ENCODE peak calls at places on chromosome 1, in six cellular contexts. S, Z, A, F, K and V are unnamed samples.

GRCh38 chr1:10250663-10251062 is 40.3 kb downstream of the KIF1B start:
- DNase-seq in K (no peak), S (no peak), F (no peak), A (no peak), Z (no peak), V (no peak)

GRCh38 chr1:56709269-56709880 is 64.3 kb downstream of the PRKAA2 start:
- DNase-seq in F (peak; percentile 45), A (peak; percentile 56), S (no peak), Z (peak; percentile 32), K (peak; percentile 31), V (peak; percentile 4)

GRCh38 chr1:233361876-233362275 is 34.4 kb downstream of the MAP3K21 start:
- DNase-seq in S (no peak), F (no peak), K (no peak), Z (no peak), A (no peak), V (no peak)

GRCh38 chr1:20380616-20381035 is 90.0 kb downstream of the VWA5B1 start:
- DNase-seq in K (no peak), F (peak; percentile 23), A (no peak), Z (no peak), S (no peak), V (no peak)

GRCh38 chr1:223244366-223245103 is 101.5 kb upstream of the TLR5 start:
- DNase-seq in S (peak; percentile 30), K (peak; percentile 52), F (no peak), A (no peak), Z (peak; percentile 37), V (no peak)

GRCh38 chr1:80248886-80249285 is 1242.4 kb upstream of the ADGRL4 start:
- DNase-seq in K (no peak), S (no peak), Z (no peak), F (no peak), A (no peak), V (no peak)

GRCh38 chr1:42945171-42945570 is 13.5 kb downstream of the SLC2A1 start:
- DNase-seq in F (no peak), K (no peak), Z (no peak), A (no peak), S (no peak), V (no peak)

GRCh38 chr1:112263464-112263863 is 132.6 kb upstream of the CTTNBP2NL start:
- DNase-seq in S (no peak), Z (no peak), F (no peak), K (no peak), A (no peak), V (no peak)

GRCh38 chr1:248670003-248670402 is 14.7 kb upstream of the OR2T27 start:
- DNase-seq in F (peak; percentile 7), K (no peak), Z (no peak), A (no peak), S (no peak), V (peak; percentile 32)

GRCh38 chr1:981491-981954 is 370 bp downstream of the PERM1 start:
- DNase-seq in Z (no peak), A (no peak), F (no peak), S (no peak), K (no peak), V (no peak)

GRCh38 chr1:30788580-30789387 is 31.2 kb upstream of the LAPTM5 start:
- DNase-seq in Z (no peak), F (no peak), S (no peak), K (no peak), A (no peak), V (no peak)

GRCh38 chr1:241408170-241408569 is 51.2 kb upstream of the RGS7 start:
- DNase-seq in S (no peak), Z (peak; percentile 23), K (peak; percentile 36), F (no peak), A (no peak), V (no peak)

GRCh38 chr1:26887125-26887524 is 3.0 kb downstream of the GPN2 start:
- DNase-seq in Z (peak; percentile 41), K (no peak), A (no peak), F (no peak), S (no peak), V (peak; percentile 46)

GRCh38 chr1:117824612-117825011 is 104.8 kb downstream of the GDAP2 start:
- DNase-seq in K (no peak), A (no peak), Z (no peak), S (no peak), F (no peak), V (no peak)

GRCh38 chr1:51514733-51515132 is 4.3 kb downstream of the EPS15 start:
- DNase-seq in F (no peak), K (no peak), Z (no peak), A (no peak), S (no peak), V (no peak)

GRCh38 chr1:17289756-17290155 is 18.2 kb upstream of the PADI4 start:
- DNase-seq in A (no peak), Z (no peak), F (no peak), S (no peak), K (no peak), V (no peak)

GRCh38 chr1:212760126-212760823 is 31.3 kb downstream of the NSL1 start:
- DNase-seq in Z (no peak), F (no peak), A (peak; percentile 22), K (peak; percentile 34), S (no peak), V (peak; percentile 36)

GRCh38 chr1:154446292-154446691 is 41.1 kb downstream of the IL6R start:
- DNase-seq in S (no peak), A (no peak), Z (no peak), F (no peak), K (no peak), V (no peak)

GRCh38 chr1:167905182-167905581 is 8.8 kb downstream of the ADCY10 start:
- DNase-seq in K (no peak), A (peak; percentile 48), Z (no peak), F (no peak), S (no peak), V (no peak)

GRCh38 chr1:232457607-232458006 is 172.3 kb downstream of the SIPA1L2 start:
- DNase-seq in Z (no peak), F (no peak), K (no peak), A (no peak), S (peak; percentile 2), V (no peak)

GRCh38 chr1:109790735-109791494 is 27.2 kb upstream of the EPS8L3 start:
- DNase-seq in A (peak; percentile 70), K (peak; percentile 79), Z (no peak), S (peak; percentile 23), F (peak; percentile 27), V (no peak)

GRCh38 chr1:67405473-67406245 is 24.5 kb downstream of the SERBP1 start:
- DNase-seq in K (no peak), A (no peak), F (no peak), S (no peak), Z (no peak), V (no peak)

GRCh38 chr1:44801491-44802305 is 1.5 kb downstream of the PLK3 start:
- DNase-seq in S (no peak), Z (no peak), K (no peak), F (no peak), A (no peak), V (no peak)

GRCh38 chr1:41240806-41241747 is 1.0 kb downstream of the SCMH1 start:
- DNase-seq in Z (peak; percentile 81), F (no peak), S (no peak), K (peak; percentile 60), A (peak; percentile 37), V (peak; percentile 33)

GRCh38 chr1:32876341-32877210 is 5.9 kb upstream of the FNDC5 start:
- DNase-seq in Z (peak; percentile 87), S (no peak), A (peak; percentile 24), F (peak; percentile 28), K (peak; percentile 85), V (peak; percentile 65)

GRCh38 chr1:914253-914890 is 9.4 kb upstream of the SAMD11 start:
- DNase-seq in F (no peak), A (no peak), S (no peak), K (no peak), Z (no peak), V (no peak)

GRCh38 chr1:37323486-37324377 is 150.6 kb upstream of the ZC3H12A start:
- DNase-seq in S (no peak), A (peak; percentile 33), K (peak; percentile 83), Z (peak; percentile 76), F (no peak), V (no peak)

GRCh38 chr1:200363200-200363933 is 46.5 kb downstream of the ZNF281 start:
- DNase-seq in Z (no peak), F (no peak), A (no peak), S (no peak), K (no peak), V (peak; percentile 67)
- TF ChIP-seq JUND in Z (no peak), F (no peak), A (no peak), S (no peak), K (no peak), V (no peak)

GRCh38 chr1:103788377-103788776 is 38.7 kb downstream of the AMY1C start:
- DNase-seq in A (no peak), F (no peak), Z (no peak), S (no peak), K (no peak), V (no peak)
- TF ChIP-seq JUND in A (no peak), F (no peak), Z (no peak), S (no peak), K (no peak), V (no peak)

DNA sequence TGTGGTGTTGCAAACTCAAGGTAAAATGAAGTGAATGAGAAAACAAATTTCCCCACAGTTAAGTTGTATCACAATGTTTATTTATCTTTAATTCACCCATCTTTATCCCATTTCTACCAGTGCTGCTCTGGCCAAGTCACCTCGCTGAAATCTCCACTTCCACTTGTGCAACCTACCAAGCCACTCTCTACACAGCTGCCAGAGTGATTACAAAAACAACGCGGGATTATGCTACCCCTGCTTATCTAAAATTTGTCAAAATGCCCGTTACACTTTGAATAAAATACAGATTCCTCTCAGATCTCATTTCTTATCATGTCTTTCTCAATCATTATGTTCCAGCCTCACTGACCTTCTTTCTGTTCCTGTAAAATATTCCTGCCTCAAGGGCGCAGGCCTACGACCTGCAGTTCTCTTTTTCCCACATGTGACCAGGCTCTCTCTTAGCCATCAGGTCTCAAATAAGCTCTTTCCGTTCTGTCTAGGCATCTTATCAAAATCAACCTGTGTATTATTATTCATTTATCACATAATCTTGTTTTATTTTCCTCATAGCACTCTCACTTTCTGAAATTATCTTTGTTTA is 95.6 kb downstream of the NTMT2 start:
- DNase-seq in S (no peak), F (no peak), K (no peak), Z (no peak), A (no peak), V (no peak)
- TF ChIP-seq JUND in S (no peak), F (no peak), K (no peak), Z (no peak), A (no peak), V (no peak)

DNA sequence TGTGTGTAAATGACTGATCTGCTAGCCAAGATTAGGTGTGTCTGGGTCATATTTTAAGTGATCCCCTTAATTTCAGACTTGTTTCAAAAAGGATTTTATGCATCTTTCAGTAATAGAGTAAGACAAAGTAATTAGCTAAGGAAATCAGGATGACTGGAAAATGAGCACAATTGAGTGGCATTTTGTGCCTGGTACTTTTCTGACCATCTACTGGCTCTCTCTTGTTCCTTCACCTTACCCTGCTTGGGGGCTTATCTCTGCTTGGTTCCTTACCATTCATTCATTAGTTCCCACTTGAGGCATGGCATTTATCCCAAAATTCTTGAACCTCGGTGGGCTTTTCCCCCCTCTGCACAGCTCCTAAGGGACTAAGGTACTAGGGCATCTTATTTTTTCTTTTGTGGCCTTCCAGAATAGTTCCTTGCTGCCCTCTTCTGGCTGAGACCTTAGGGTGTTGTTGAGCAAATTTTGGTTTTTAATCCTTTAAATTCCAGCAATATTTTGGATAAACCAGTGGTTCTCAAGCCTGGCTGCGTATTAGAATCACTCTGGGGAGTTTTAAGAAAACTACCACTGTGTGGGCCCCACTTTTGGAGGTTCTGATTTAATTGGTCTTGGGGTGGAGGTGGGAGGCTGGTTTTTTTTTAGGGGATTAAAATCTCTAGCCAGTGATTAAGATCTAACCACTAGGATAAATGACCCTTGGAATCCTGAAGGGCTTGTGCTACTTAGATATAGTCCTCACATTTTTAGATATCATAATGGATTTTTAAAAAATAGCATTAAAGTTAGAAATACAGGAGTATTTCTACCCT is 50.8 kb downstream of the HS2ST1 start:
- DNase-seq in K (peak; percentile 24), Z (peak; percentile 40), A (peak; percentile 46), F (peak; percentile 23), S (no peak), V (no peak)
- TF ChIP-seq JUND in K (no peak), Z (no peak), A (no peak), F (no peak), S (no peak), V (no peak)